ENCODE peak calls at places on chromosome 7, in ten cellular contexts. One of them, this sample, is unnamed.
A peak's percentile ranks its signal among the peaks of the same experiment; 100 is the strongest.

GRCh38 chr7:100489824-100490223 is 6.1 kb downstream of the NYAP1 start:
- DNase-seq in small intestine: peak; percentile 56
- DNase-seq in thoracic aorta: no peak
- DNase-seq in trophoblast cell: peak; percentile 73
- DNase-seq in PC-9: peak; percentile 63
- DNase-seq in sigmoid colon: no peak
- DNase-seq in stomach: peak; percentile 38
- DNase-seq in IMR-90: peak; percentile 96
- DNase-seq in tibial artery: no peak
- DNase-seq in MM.1S: peak; percentile 56
- DNase-seq in this sample: no peak

GRCh38 chr7:1354661-1355567 is 104.4 kb downstream of the MICALL2 start:
- DNase-seq in small intestine: peak; percentile 31
- DNase-seq in thoracic aorta: no peak
- DNase-seq in trophoblast cell: no peak
- DNase-seq in PC-9: no peak
- DNase-seq in sigmoid colon: peak; percentile 46
- DNase-seq in stomach: no peak
- DNase-seq in IMR-90: no peak
- DNase-seq in tibial artery: no peak
- DNase-seq in MM.1S: no peak
- DNase-seq in this sample: no peak

GRCh38 chr7:101116898-101117297 is 10.0 kb upstream of the SERPINE1 start:
- DNase-seq in small intestine: no peak
- DNase-seq in thoracic aorta: no peak
- DNase-seq in trophoblast cell: peak; percentile 75
- DNase-seq in PC-9: no peak
- DNase-seq in sigmoid colon: no peak
- DNase-seq in stomach: no peak
- DNase-seq in IMR-90: no peak
- DNase-seq in tibial artery: no peak
- DNase-seq in MM.1S: no peak
- DNase-seq in this sample: peak; percentile 26

GRCh38 chr7:112252691-112253090 is 46.2 kb downstream of the ZNF277 start:
- DNase-seq in small intestine: no peak
- DNase-seq in thoracic aorta: no peak
- DNase-seq in trophoblast cell: peak; percentile 9
- DNase-seq in PC-9: no peak
- DNase-seq in sigmoid colon: no peak
- DNase-seq in stomach: no peak
- DNase-seq in IMR-90: no peak
- DNase-seq in tibial artery: no peak
- DNase-seq in MM.1S: no peak
- DNase-seq in this sample: no peak

GRCh38 chr7:149774237-149775175 is 1.1 kb upstream of the ZNF467 start:
- DNase-seq in small intestine: peak; percentile 49
- DNase-seq in thoracic aorta: no peak
- DNase-seq in trophoblast cell: no peak
- DNase-seq in PC-9: no peak
- DNase-seq in sigmoid colon: no peak
- DNase-seq in stomach: no peak
- DNase-seq in IMR-90: no peak
- DNase-seq in tibial artery: no peak
- DNase-seq in MM.1S: no peak
- DNase-seq in this sample: no peak

GRCh38 chr7:142024547-142024946 is 28.9 kb downstream of the MGAM start:
- DNase-seq in small intestine: no peak
- DNase-seq in thoracic aorta: no peak
- DNase-seq in trophoblast cell: peak; percentile 78
- DNase-seq in PC-9: peak; percentile 66
- DNase-seq in sigmoid colon: no peak
- DNase-seq in stomach: no peak
- DNase-seq in IMR-90: no peak
- DNase-seq in tibial artery: no peak
- DNase-seq in MM.1S: no peak
- DNase-seq in this sample: no peak

GRCh38 chr7:51013218-51013786 is 230.6 kb upstream of the GRB10 start:
- DNase-seq in small intestine: no peak
- DNase-seq in thoracic aorta: no peak
- DNase-seq in trophoblast cell: no peak
- DNase-seq in PC-9: no peak
- DNase-seq in sigmoid colon: no peak
- DNase-seq in stomach: no peak
- DNase-seq in IMR-90: no peak
- DNase-seq in tibial artery: no peak
- DNase-seq in MM.1S: no peak
- DNase-seq in this sample: no peak

GRCh38 chr7:41003031-41003925 is 699.6 kb downstream of the INHBA start:
- DNase-seq in small intestine: peak; percentile 25
- DNase-seq in thoracic aorta: no peak
- DNase-seq in trophoblast cell: peak; percentile 95
- DNase-seq in PC-9: peak; percentile 90
- DNase-seq in sigmoid colon: no peak
- DNase-seq in stomach: peak; percentile 29
- DNase-seq in IMR-90: peak; percentile 40
- DNase-seq in tibial artery: no peak
- DNase-seq in MM.1S: peak; percentile 37
- DNase-seq in this sample: no peak

GRCh38 chr7:65509368-65510186 is 135.9 kb downstream of the ZNF92 start:
- DNase-seq in small intestine: no peak
- DNase-seq in thoracic aorta: no peak
- DNase-seq in trophoblast cell: no peak
- DNase-seq in PC-9: no peak
- DNase-seq in sigmoid colon: peak; percentile 47
- DNase-seq in stomach: peak; percentile 25
- DNase-seq in IMR-90: no peak
- DNase-seq in tibial artery: no peak
- DNase-seq in MM.1S: peak; percentile 22
- DNase-seq in this sample: peak; percentile 20

GRCh38 chr7:9921326-9921725 is 1052.3 kb upstream of the PHF14 start:
- DNase-seq in small intestine: no peak
- DNase-seq in thoracic aorta: no peak
- DNase-seq in trophoblast cell: no peak
- DNase-seq in PC-9: no peak
- DNase-seq in sigmoid colon: no peak
- DNase-seq in stomach: no peak
- DNase-seq in IMR-90: no peak
- DNase-seq in tibial artery: no peak
- DNase-seq in MM.1S: no peak
- DNase-seq in this sample: no peak

GRCh38 chr7:35971133-35971995 is 170.5 kb downstream of the SEPTIN7 start:
- DNase-seq in small intestine: peak; percentile 54
- DNase-seq in thoracic aorta: no peak
- DNase-seq in trophoblast cell: peak; percentile 47
- DNase-seq in PC-9: peak; percentile 26
- DNase-seq in sigmoid colon: no peak
- DNase-seq in stomach: no peak
- DNase-seq in IMR-90: no peak
- DNase-seq in tibial artery: no peak
- DNase-seq in MM.1S: peak; percentile 36
- DNase-seq in this sample: no peak
- H3K4me3 ChIP-seq in small intestine: peak overlapping the region; percentile 55
- H3K4me3 ChIP-seq in thoracic aorta: peak overlapping the region; percentile 63
- H3K4me3 ChIP-seq in trophoblast cell: no peak overlapping the region
- H3K4me3 ChIP-seq in PC-9: peak overlapping the region; percentile 30
- H3K4me3 ChIP-seq in sigmoid colon: no peak overlapping the region
- H3K4me3 ChIP-seq in stomach: peak overlapping the region; percentile 33
- H3K4me3 ChIP-seq in IMR-90: no peak overlapping the region
- H3K4me3 ChIP-seq in tibial artery: peak overlapping the region; percentile 27
- H3K4me3 ChIP-seq in MM.1S: peak overlapping the region; percentile 57
- H3K4me3 ChIP-seq in this sample: no peak overlapping the region

GRCh38 chr7:134802762-134803161 is 23.3 kb downstream of the CALD1 start:
- DNase-seq in small intestine: no peak
- DNase-seq in thoracic aorta: no peak
- DNase-seq in trophoblast cell: no peak
- DNase-seq in PC-9: no peak
- DNase-seq in sigmoid colon: no peak
- DNase-seq in stomach: no peak
- DNase-seq in IMR-90: no peak
- DNase-seq in tibial artery: no peak
- DNase-seq in MM.1S: no peak
- DNase-seq in this sample: no peak
- H3K9me3 ChIP-seq in small intestine: no peaks in the 10 kb centered on the region
- H3K9me3 ChIP-seq in thoracic aorta: no peaks in the 10 kb centered on the region
- H3K9me3 ChIP-seq in trophoblast cell: no peaks in the 10 kb centered on the region
- H3K9me3 ChIP-seq in PC-9: peaks cover 4% of the 10 kb centered on the region
- H3K9me3 ChIP-seq in sigmoid colon: no peaks in the 10 kb centered on the region
- H3K9me3 ChIP-seq in stomach: no peaks in the 10 kb centered on the region
- H3K9me3 ChIP-seq in IMR-90: no peaks in the 10 kb centered on the region
- H3K9me3 ChIP-seq in tibial artery: no peaks in the 10 kb centered on the region
- H3K9me3 ChIP-seq in MM.1S: no peaks in the 10 kb centered on the region
- H3K9me3 ChIP-seq in this sample: peaks cover 4% of the 10 kb centered on the region

GRCh38 chr7:128349121-128349825 is 5.6 kb upstream of the RBM28 start:
- DNase-seq in small intestine: no peak
- DNase-seq in thoracic aorta: no peak
- DNase-seq in trophoblast cell: no peak
- DNase-seq in PC-9: no peak
- DNase-seq in sigmoid colon: no peak
- DNase-seq in stomach: no peak
- DNase-seq in IMR-90: no peak
- DNase-seq in tibial artery: no peak
- DNase-seq in MM.1S: no peak
- DNase-seq in this sample: no peak

GRCh38 chr7:128352636-128353035 is 8.9 kb downstream of the PRRT4 start:
- DNase-seq in small intestine: no peak
- DNase-seq in thoracic aorta: no peak
- DNase-seq in trophoblast cell: no peak
- DNase-seq in PC-9: no peak
- DNase-seq in sigmoid colon: no peak
- DNase-seq in stomach: no peak
- DNase-seq in IMR-90: no peak
- DNase-seq in tibial artery: no peak
- DNase-seq in MM.1S: no peak
- DNase-seq in this sample: no peak

GRCh38 chr7:128352138-128352537 is 8.4 kb upstream of the RBM28 start:
- DNase-seq in small intestine: no peak
- DNase-seq in thoracic aorta: no peak
- DNase-seq in trophoblast cell: peak; percentile 52
- DNase-seq in PC-9: no peak
- DNase-seq in sigmoid colon: peak; percentile 78
- DNase-seq in stomach: peak; percentile 77
- DNase-seq in IMR-90: peak; percentile 10
- DNase-seq in tibial artery: no peak
- DNase-seq in MM.1S: no peak
- DNase-seq in this sample: peak; percentile 38

GRCh38 chr7:128351296-128352123 is 7.8 kb upstream of the RBM28 start:
- DNase-seq in small intestine: no peak
- DNase-seq in thoracic aorta: no peak
- DNase-seq in trophoblast cell: no peak
- DNase-seq in PC-9: no peak
- DNase-seq in sigmoid colon: no peak
- DNase-seq in stomach: no peak
- DNase-seq in IMR-90: no peak
- DNase-seq in tibial artery: no peak
- DNase-seq in MM.1S: no peak
- DNase-seq in this sample: no peak

DNA sequence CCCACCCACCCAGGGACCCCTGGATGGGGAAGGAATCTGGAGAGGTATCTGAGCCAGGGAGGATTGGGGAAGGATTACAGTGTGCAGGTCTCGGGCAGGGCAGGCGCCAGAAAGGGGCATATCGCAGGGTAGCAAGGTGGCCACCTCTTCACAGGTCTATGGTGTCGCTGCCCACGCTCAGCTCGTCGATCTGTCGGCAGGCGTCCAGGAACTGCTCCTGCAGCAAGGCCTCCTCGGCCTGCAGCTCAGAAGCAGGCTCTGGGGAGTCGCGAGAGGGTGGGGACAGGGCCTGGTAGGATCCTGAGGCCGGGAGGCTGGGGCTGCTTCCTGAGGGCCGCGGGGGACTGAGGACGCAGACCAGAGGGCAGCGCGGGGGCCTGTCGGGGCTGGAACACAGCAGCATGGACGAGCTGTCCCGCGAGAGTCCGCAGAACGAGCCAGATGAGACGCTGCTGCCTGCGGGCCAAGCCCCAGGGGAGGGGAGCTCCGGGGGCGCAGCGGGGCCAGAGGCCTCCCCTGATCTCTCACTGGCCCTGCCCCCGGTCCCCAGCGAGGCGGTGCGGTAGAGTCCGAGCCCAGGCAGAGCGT is 7.1 kb upstream of the RBM28 start:
- DNase-seq in small intestine: no peak
- DNase-seq in thoracic aorta: no peak
- DNase-seq in trophoblast cell: no peak
- DNase-seq in PC-9: no peak
- DNase-seq in sigmoid colon: no peak
- DNase-seq in stomach: no peak
- DNase-seq in IMR-90: no peak
- DNase-seq in tibial artery: no peak
- DNase-seq in MM.1S: no peak
- DNase-seq in this sample: no peak
- H3K27me3 ChIP-seq in small intestine: peaks cover 11% of the 10 kb centered on the region
- H3K27me3 ChIP-seq in thoracic aorta: no peaks in the 10 kb centered on the region
- H3K27me3 ChIP-seq in trophoblast cell: no peaks in the 10 kb centered on the region
- H3K27me3 ChIP-seq in PC-9: no peaks in the 10 kb centered on the region
- H3K27me3 ChIP-seq in sigmoid colon: peaks cover 14% of the 10 kb centered on the region
- H3K27me3 ChIP-seq in stomach: peaks cover 32% of the 10 kb centered on the region
- H3K27me3 ChIP-seq in IMR-90: peaks cover 71% of the 10 kb centered on the region
- H3K27me3 ChIP-seq in tibial artery: no peaks in the 10 kb centered on the region
- H3K27me3 ChIP-seq in MM.1S: peaks cover 56% of the 10 kb centered on the region
- H3K27me3 ChIP-seq in this sample: no peaks in the 10 kb centered on the region

GRCh38 chr7:47045592-47045991 is 536.3 kb downstream of the TNS3 start:
- DNase-seq in small intestine: no peak
- DNase-seq in thoracic aorta: no peak
- DNase-seq in trophoblast cell: no peak
- DNase-seq in PC-9: no peak
- DNase-seq in sigmoid colon: no peak
- DNase-seq in stomach: no peak
- DNase-seq in IMR-90: peak; percentile 19
- DNase-seq in tibial artery: no peak
- DNase-seq in MM.1S: no peak
- DNase-seq in this sample: peak; percentile 26

GRCh38 chr7:47045169-47045568 is 536.7 kb downstream of the TNS3 start:
- DNase-seq in small intestine: no peak
- DNase-seq in thoracic aorta: no peak
- DNase-seq in trophoblast cell: no peak
- DNase-seq in PC-9: no peak
- DNase-seq in sigmoid colon: no peak
- DNase-seq in stomach: peak; percentile 28
- DNase-seq in IMR-90: no peak
- DNase-seq in tibial artery: peak; percentile 33
- DNase-seq in MM.1S: no peak
- DNase-seq in this sample: peak; percentile 73

GRCh38 chr7:47047384-47047783 is 534.5 kb downstream of the TNS3 start:
- DNase-seq in small intestine: no peak
- DNase-seq in thoracic aorta: no peak
- DNase-seq in trophoblast cell: no peak
- DNase-seq in PC-9: no peak
- DNase-seq in sigmoid colon: no peak
- DNase-seq in stomach: no peak
- DNase-seq in IMR-90: no peak
- DNase-seq in tibial artery: no peak
- DNase-seq in MM.1S: no peak
- DNase-seq in this sample: no peak

GRCh38 chr7:47044620-47045019 is 537.3 kb downstream of the TNS3 start:
- DNase-seq in small intestine: no peak
- DNase-seq in thoracic aorta: no peak
- DNase-seq in trophoblast cell: no peak
- DNase-seq in PC-9: no peak
- DNase-seq in sigmoid colon: no peak
- DNase-seq in stomach: no peak
- DNase-seq in IMR-90: no peak
- DNase-seq in tibial artery: no peak
- DNase-seq in MM.1S: no peak
- DNase-seq in this sample: no peak

GRCh38 chr7:47046949-47047348 is 535.0 kb downstream of the TNS3 start:
- DNase-seq in small intestine: no peak
- DNase-seq in thoracic aorta: no peak
- DNase-seq in trophoblast cell: no peak
- DNase-seq in PC-9: no peak
- DNase-seq in sigmoid colon: no peak
- DNase-seq in stomach: no peak
- DNase-seq in IMR-90: no peak
- DNase-seq in tibial artery: no peak
- DNase-seq in MM.1S: no peak
- DNase-seq in this sample: no peak
- H3K4me3 ChIP-seq in small intestine: no peak overlapping the region
- H3K4me3 ChIP-seq in thoracic aorta: no peak overlapping the region
- H3K4me3 ChIP-seq in trophoblast cell: no peak overlapping the region
- H3K4me3 ChIP-seq in PC-9: no peak overlapping the region
- H3K4me3 ChIP-seq in sigmoid colon: no peak overlapping the region
- H3K4me3 ChIP-seq in stomach: no peak overlapping the region
- H3K4me3 ChIP-seq in IMR-90: no peak overlapping the region
- H3K4me3 ChIP-seq in tibial artery: no peak overlapping the region
- H3K4me3 ChIP-seq in MM.1S: no peak overlapping the region
- H3K4me3 ChIP-seq in this sample: no peak overlapping the region

This sample was measured in MG63.